ENCODE peak calls at places on chromosomes 1 and 21, in ten cellular contexts. One of them, this sample, is unnamed.

GRCh38 chr21:39051561-39051949 is 131.7 kb downstream of the PSMG1 start:
- DNase-seq in ecto neural progenitor cell: no peak
- DNase-seq in H54: no peak
- DNase-seq in adrenal gland: no peak
- DNase-seq in brain microvascular endothelial cell: peak
- DNase-seq in dermis blood vessel endothelial cell: no peak
- DNase-seq in activated CD4-positive, alpha-beta memory T cell treated with anti-CD3 and anti-CD28 coated beads, Interleukin-2, amount 10 ng/mL, durations not matched to agents 7 days and 5 days: no peak
- DNase-seq in type B pancreatic cell: peak
- DNase-seq in stimulated activated CD4-positive, alpha-beta T cell treated with anti-CD3 and anti-CD28 coated beads, Interleukin-1b, Interleukin-23, amount 100 ng/mL, for 4 hours: no peak
- DNase-seq in hippocampal formation: no peak
- DNase-seq in this sample: no peak

GRCh38 chr1:63984257-63984626 is 210.4 kb downstream of the ROR1 start:
- DNase-seq in H54: no peak
- DNase-seq in activated CD4-positive, alpha-beta memory T cell treated with anti-CD3 and anti-CD28 coated beads, Interleukin-2, amount 10 ng/mL, durations not matched to agents 7 days and 5 days: no peak
- DNase-seq in hippocampal formation: no peak
- DNase-seq in stimulated activated CD4-positive, alpha-beta T cell treated with anti-CD3 and anti-CD28 coated beads, Interleukin-1b, Interleukin-23, amount 100 ng/mL, for 4 hours: no peak
- DNase-seq in brain microvascular endothelial cell: peak
- DNase-seq in dermis blood vessel endothelial cell: no peak
- DNase-seq in ecto neural progenitor cell: no peak
- DNase-seq in adrenal gland: no peak
- DNase-seq in type B pancreatic cell: no peak
- DNase-seq in this sample: no peak

GRCh38 chr1:2288816-2289536 is 60.9 kb downstream of the SKI start:
- DNase-seq in dermis blood vessel endothelial cell: no peak
- DNase-seq in H54: no peak
- DNase-seq in brain microvascular endothelial cell: no peak
- DNase-seq in adrenal gland: no peak
- DNase-seq in stimulated activated CD4-positive, alpha-beta T cell treated with anti-CD3 and anti-CD28 coated beads, Interleukin-1b, Interleukin-23, amount 100 ng/mL, for 4 hours: no peak
- DNase-seq in hippocampal formation: no peak
- DNase-seq in ecto neural progenitor cell: no peak
- DNase-seq in type B pancreatic cell: no peak
- DNase-seq in activated CD4-positive, alpha-beta memory T cell treated with anti-CD3 and anti-CD28 coated beads, Interleukin-2, amount 10 ng/mL, durations not matched to agents 7 days and 5 days: no peak
- DNase-seq in this sample: no peak

GRCh38 chr21:29025328-29025713 is 853 bp downstream of the USP16 start:
- DNase-seq in hippocampal formation: no peak
- DNase-seq in ecto neural progenitor cell: no peak
- DNase-seq in H54: no peak
- DNase-seq in adrenal gland: no peak
- DNase-seq in stimulated activated CD4-positive, alpha-beta T cell treated with anti-CD3 and anti-CD28 coated beads, Interleukin-1b, Interleukin-23, amount 100 ng/mL, for 4 hours: no peak
- DNase-seq in activated CD4-positive, alpha-beta memory T cell treated with anti-CD3 and anti-CD28 coated beads, Interleukin-2, amount 10 ng/mL, durations not matched to agents 7 days and 5 days: no peak
- DNase-seq in brain microvascular endothelial cell: peak
- DNase-seq in dermis blood vessel endothelial cell: peak
- DNase-seq in type B pancreatic cell: no peak
- DNase-seq in this sample: no peak

GRCh38 chr1:89436856-89437255 is 73.0 kb downstream of the GBP6 start:
- DNase-seq in hippocampal formation: no peak
- DNase-seq in activated CD4-positive, alpha-beta memory T cell treated with anti-CD3 and anti-CD28 coated beads, Interleukin-2, amount 10 ng/mL, durations not matched to agents 7 days and 5 days: no peak
- DNase-seq in type B pancreatic cell: no peak
- DNase-seq in ecto neural progenitor cell: no peak
- DNase-seq in H54: no peak
- DNase-seq in stimulated activated CD4-positive, alpha-beta T cell treated with anti-CD3 and anti-CD28 coated beads, Interleukin-1b, Interleukin-23, amount 100 ng/mL, for 4 hours: no peak
- DNase-seq in brain microvascular endothelial cell: no peak
- DNase-seq in dermis blood vessel endothelial cell: no peak
- DNase-seq in adrenal gland: no peak
- DNase-seq in this sample: no peak

GRCh38 chr1:18290740-18291412 is 183.3 kb downstream of the IGSF21 start:
- DNase-seq in dermis blood vessel endothelial cell: no peak
- DNase-seq in adrenal gland: no peak
- DNase-seq in stimulated activated CD4-positive, alpha-beta T cell treated with anti-CD3 and anti-CD28 coated beads, Interleukin-1b, Interleukin-23, amount 100 ng/mL, for 4 hours: no peak
- DNase-seq in brain microvascular endothelial cell: no peak
- DNase-seq in type B pancreatic cell: no peak
- DNase-seq in H54: no peak
- DNase-seq in ecto neural progenitor cell: no peak
- DNase-seq in hippocampal formation: no peak
- DNase-seq in activated CD4-positive, alpha-beta memory T cell treated with anti-CD3 and anti-CD28 coated beads, Interleukin-2, amount 10 ng/mL, durations not matched to agents 7 days and 5 days: no peak
- DNase-seq in this sample: no peak

GRCh38 chr1:186272486-186272885 is 102.6 kb downstream of the TPR start:
- DNase-seq in H54: no peak
- DNase-seq in dermis blood vessel endothelial cell: peak
- DNase-seq in ecto neural progenitor cell: no peak
- DNase-seq in stimulated activated CD4-positive, alpha-beta T cell treated with anti-CD3 and anti-CD28 coated beads, Interleukin-1b, Interleukin-23, amount 100 ng/mL, for 4 hours: no peak
- DNase-seq in adrenal gland: no peak
- DNase-seq in activated CD4-positive, alpha-beta memory T cell treated with anti-CD3 and anti-CD28 coated beads, Interleukin-2, amount 10 ng/mL, durations not matched to agents 7 days and 5 days: no peak
- DNase-seq in type B pancreatic cell: no peak
- DNase-seq in brain microvascular endothelial cell: no peak
- DNase-seq in hippocampal formation: no peak
- DNase-seq in this sample: no peak

GRCh38 chr1:211587123-211587522 is 8.2 kb upstream of the SLC30A1 start:
- DNase-seq in stimulated activated CD4-positive, alpha-beta T cell treated with anti-CD3 and anti-CD28 coated beads, Interleukin-1b, Interleukin-23, amount 100 ng/mL, for 4 hours: no peak
- DNase-seq in hippocampal formation: no peak
- DNase-seq in dermis blood vessel endothelial cell: no peak
- DNase-seq in type B pancreatic cell: no peak
- DNase-seq in H54: no peak
- DNase-seq in activated CD4-positive, alpha-beta memory T cell treated with anti-CD3 and anti-CD28 coated beads, Interleukin-2, amount 10 ng/mL, durations not matched to agents 7 days and 5 days: no peak
- DNase-seq in adrenal gland: no peak
- DNase-seq in brain microvascular endothelial cell: no peak
- DNase-seq in ecto neural progenitor cell: no peak
- DNase-seq in this sample: no peak

GRCh38 chr1:43620956-43621355 is 29.0 kb upstream of the KDM4A start:
- DNase-seq in hippocampal formation: no peak
- DNase-seq in activated CD4-positive, alpha-beta memory T cell treated with anti-CD3 and anti-CD28 coated beads, Interleukin-2, amount 10 ng/mL, durations not matched to agents 7 days and 5 days: no peak
- DNase-seq in stimulated activated CD4-positive, alpha-beta T cell treated with anti-CD3 and anti-CD28 coated beads, Interleukin-1b, Interleukin-23, amount 100 ng/mL, for 4 hours: no peak
- DNase-seq in dermis blood vessel endothelial cell: no peak
- DNase-seq in adrenal gland: no peak
- DNase-seq in type B pancreatic cell: no peak
- DNase-seq in ecto neural progenitor cell: no peak
- DNase-seq in H54: no peak
- DNase-seq in brain microvascular endothelial cell: no peak
- DNase-seq in this sample: no peak

GRCh38 chr1:169371400-169371799 is 3.4 kb downstream of the BLZF1 start:
- DNase-seq in ecto neural progenitor cell: no peak
- DNase-seq in adrenal gland: no peak
- DNase-seq in dermis blood vessel endothelial cell: no peak
- DNase-seq in type B pancreatic cell: no peak
- DNase-seq in brain microvascular endothelial cell: no peak
- DNase-seq in stimulated activated CD4-positive, alpha-beta T cell treated with anti-CD3 and anti-CD28 coated beads, Interleukin-1b, Interleukin-23, amount 100 ng/mL, for 4 hours: no peak
- DNase-seq in H54: no peak
- DNase-seq in activated CD4-positive, alpha-beta memory T cell treated with anti-CD3 and anti-CD28 coated beads, Interleukin-2, amount 10 ng/mL, durations not matched to agents 7 days and 5 days: no peak
- DNase-seq in hippocampal formation: no peak
- DNase-seq in this sample: no peak

GRCh38 chr1:78092686-78093085 is 46.9 kb downstream of the GIPC2 start:
- DNase-seq in H54: peak
- DNase-seq in ecto neural progenitor cell: no peak
- DNase-seq in brain microvascular endothelial cell: no peak
- DNase-seq in activated CD4-positive, alpha-beta memory T cell treated with anti-CD3 and anti-CD28 coated beads, Interleukin-2, amount 10 ng/mL, durations not matched to agents 7 days and 5 days: no peak
- DNase-seq in stimulated activated CD4-positive, alpha-beta T cell treated with anti-CD3 and anti-CD28 coated beads, Interleukin-1b, Interleukin-23, amount 100 ng/mL, for 4 hours: no peak
- DNase-seq in adrenal gland: no peak
- DNase-seq in dermis blood vessel endothelial cell: no peak
- DNase-seq in type B pancreatic cell: no peak
- DNase-seq in hippocampal formation: no peak
- DNase-seq in this sample: no peak

GRCh38 chr1:108896160-108897150 is 19.7 kb downstream of the GPSM2 start:
- DNase-seq in stimulated activated CD4-positive, alpha-beta T cell treated with anti-CD3 and anti-CD28 coated beads, Interleukin-1b, Interleukin-23, amount 100 ng/mL, for 4 hours: no peak
- DNase-seq in brain microvascular endothelial cell: no peak
- DNase-seq in dermis blood vessel endothelial cell: no peak
- DNase-seq in hippocampal formation: no peak
- DNase-seq in H54: no peak
- DNase-seq in adrenal gland: peak
- DNase-seq in type B pancreatic cell: no peak
- DNase-seq in activated CD4-positive, alpha-beta memory T cell treated with anti-CD3 and anti-CD28 coated beads, Interleukin-2, amount 10 ng/mL, durations not matched to agents 7 days and 5 days: no peak
- DNase-seq in ecto neural progenitor cell: no peak
- DNase-seq in this sample: no peak

GRCh38 chr1:160022330-160023310 is 9.2 kb downstream of the PIGM start:
- DNase-seq in hippocampal formation: no peak
- DNase-seq in activated CD4-positive, alpha-beta memory T cell treated with anti-CD3 and anti-CD28 coated beads, Interleukin-2, amount 10 ng/mL, durations not matched to agents 7 days and 5 days: no peak
- DNase-seq in stimulated activated CD4-positive, alpha-beta T cell treated with anti-CD3 and anti-CD28 coated beads, Interleukin-1b, Interleukin-23, amount 100 ng/mL, for 4 hours: no peak
- DNase-seq in H54: no peak
- DNase-seq in dermis blood vessel endothelial cell: no peak
- DNase-seq in adrenal gland: no peak
- DNase-seq in ecto neural progenitor cell: no peak
- DNase-seq in type B pancreatic cell: no peak
- DNase-seq in brain microvascular endothelial cell: no peak
- DNase-seq in this sample: no peak

GRCh38 chr1:207911983-207912760 is 1.2 kb upstream of the CD34 start:
- DNase-seq in ecto neural progenitor cell: no peak
- DNase-seq in H54: no peak
- DNase-seq in dermis blood vessel endothelial cell: no peak
- DNase-seq in brain microvascular endothelial cell: no peak
- DNase-seq in adrenal gland: no peak
- DNase-seq in activated CD4-positive, alpha-beta memory T cell treated with anti-CD3 and anti-CD28 coated beads, Interleukin-2, amount 10 ng/mL, durations not matched to agents 7 days and 5 days: no peak
- DNase-seq in type B pancreatic cell: no peak
- DNase-seq in hippocampal formation: no peak
- DNase-seq in stimulated activated CD4-positive, alpha-beta T cell treated with anti-CD3 and anti-CD28 coated beads, Interleukin-1b, Interleukin-23, amount 100 ng/mL, for 4 hours: no peak
- DNase-seq in this sample: no peak

GRCh38 chr21:28615276-28615675 is 377.4 kb downstream of the LTN1 start:
- DNase-seq in brain microvascular endothelial cell: peak
- DNase-seq in ecto neural progenitor cell: no peak
- DNase-seq in adrenal gland: no peak
- DNase-seq in activated CD4-positive, alpha-beta memory T cell treated with anti-CD3 and anti-CD28 coated beads, Interleukin-2, amount 10 ng/mL, durations not matched to agents 7 days and 5 days: no peak
- DNase-seq in type B pancreatic cell: no peak
- DNase-seq in hippocampal formation: no peak
- DNase-seq in stimulated activated CD4-positive, alpha-beta T cell treated with anti-CD3 and anti-CD28 coated beads, Interleukin-1b, Interleukin-23, amount 100 ng/mL, for 4 hours: no peak
- DNase-seq in H54: no peak
- DNase-seq in dermis blood vessel endothelial cell: no peak
- DNase-seq in this sample: no peak

GRCh38 chr1:25705699-25706098 is 89.1 kb downstream of the MAN1C1 start:
- DNase-seq in H54: no peak
- DNase-seq in hippocampal formation: no peak
- DNase-seq in ecto neural progenitor cell: no peak
- DNase-seq in activated CD4-positive, alpha-beta memory T cell treated with anti-CD3 and anti-CD28 coated beads, Interleukin-2, amount 10 ng/mL, durations not matched to agents 7 days and 5 days: no peak
- DNase-seq in type B pancreatic cell: no peak
- DNase-seq in brain microvascular endothelial cell: no peak
- DNase-seq in stimulated activated CD4-positive, alpha-beta T cell treated with anti-CD3 and anti-CD28 coated beads, Interleukin-1b, Interleukin-23, amount 100 ng/mL, for 4 hours: no peak
- DNase-seq in dermis blood vessel endothelial cell: no peak
- DNase-seq in adrenal gland: no peak
- DNase-seq in this sample: no peak

GRCh38 chr1:205950826-205951549 is 7.7 kb upstream of the SLC26A9 start:
- DNase-seq in type B pancreatic cell: no peak
- DNase-seq in H54: peak
- DNase-seq in brain microvascular endothelial cell: peak
- DNase-seq in stimulated activated CD4-positive, alpha-beta T cell treated with anti-CD3 and anti-CD28 coated beads, Interleukin-1b, Interleukin-23, amount 100 ng/mL, for 4 hours: no peak
- DNase-seq in hippocampal formation: no peak
- DNase-seq in ecto neural progenitor cell: no peak
- DNase-seq in activated CD4-positive, alpha-beta memory T cell treated with anti-CD3 and anti-CD28 coated beads, Interleukin-2, amount 10 ng/mL, durations not matched to agents 7 days and 5 days: no peak
- DNase-seq in adrenal gland: no peak
- DNase-seq in dermis blood vessel endothelial cell: no peak
- DNase-seq in this sample: no peak

GRCh38 chr1:225572422-225572821 is 80.5 kb downstream of the ENAH start:
- DNase-seq in stimulated activated CD4-positive, alpha-beta T cell treated with anti-CD3 and anti-CD28 coated beads, Interleukin-1b, Interleukin-23, amount 100 ng/mL, for 4 hours: no peak
- DNase-seq in hippocampal formation: no peak
- DNase-seq in adrenal gland: no peak
- DNase-seq in H54: no peak
- DNase-seq in type B pancreatic cell: no peak
- DNase-seq in ecto neural progenitor cell: no peak
- DNase-seq in activated CD4-positive, alpha-beta memory T cell treated with anti-CD3 and anti-CD28 coated beads, Interleukin-2, amount 10 ng/mL, durations not matched to agents 7 days and 5 days: no peak
- DNase-seq in dermis blood vessel endothelial cell: no peak
- DNase-seq in brain microvascular endothelial cell: peak
- DNase-seq in this sample: no peak

GRCh38 chr1:156114919-156115513 is 505 bp downstream of the LMNA start:
- DNase-seq in stimulated activated CD4-positive, alpha-beta T cell treated with anti-CD3 and anti-CD28 coated beads, Interleukin-1b, Interleukin-23, amount 100 ng/mL, for 4 hours: no peak
- DNase-seq in brain microvascular endothelial cell: no peak
- DNase-seq in adrenal gland: peak
- DNase-seq in dermis blood vessel endothelial cell: peak
- DNase-seq in ecto neural progenitor cell: no peak
- DNase-seq in type B pancreatic cell: no peak
- DNase-seq in H54: no peak
- DNase-seq in activated CD4-positive, alpha-beta memory T cell treated with anti-CD3 and anti-CD28 coated beads, Interleukin-2, amount 10 ng/mL, durations not matched to agents 7 days and 5 days: no peak
- DNase-seq in hippocampal formation: peak
- DNase-seq in this sample: no peak

GRCh38 chr1:5575396-5576110 is 416.7 kb downstream of the NPHP4 start:
- DNase-seq in activated CD4-positive, alpha-beta memory T cell treated with anti-CD3 and anti-CD28 coated beads, Interleukin-2, amount 10 ng/mL, durations not matched to agents 7 days and 5 days: no peak
- DNase-seq in stimulated activated CD4-positive, alpha-beta T cell treated with anti-CD3 and anti-CD28 coated beads, Interleukin-1b, Interleukin-23, amount 100 ng/mL, for 4 hours: no peak
- DNase-seq in dermis blood vessel endothelial cell: no peak
- DNase-seq in ecto neural progenitor cell: peak
- DNase-seq in hippocampal formation: no peak
- DNase-seq in adrenal gland: no peak
- DNase-seq in type B pancreatic cell: peak
- DNase-seq in H54: no peak
- DNase-seq in brain microvascular endothelial cell: no peak
- DNase-seq in this sample: no peak

GRCh38 chr1:110176299-110176956 is 26.1 kb downstream of the SLC6A17 start:
- DNase-seq in H54: no peak
- DNase-seq in activated CD4-positive, alpha-beta memory T cell treated with anti-CD3 and anti-CD28 coated beads, Interleukin-2, amount 10 ng/mL, durations not matched to agents 7 days and 5 days: no peak
- DNase-seq in brain microvascular endothelial cell: no peak
- DNase-seq in stimulated activated CD4-positive, alpha-beta T cell treated with anti-CD3 and anti-CD28 coated beads, Interleukin-1b, Interleukin-23, amount 100 ng/mL, for 4 hours: no peak
- DNase-seq in adrenal gland: peak
- DNase-seq in dermis blood vessel endothelial cell: peak
- DNase-seq in type B pancreatic cell: no peak
- DNase-seq in ecto neural progenitor cell: no peak
- DNase-seq in hippocampal formation: no peak
- DNase-seq in this sample: no peak

GRCh38 chr1:39898648-39899603 is 2.8 kb downstream of the MYCL start:
- DNase-seq in dermis blood vessel endothelial cell: peak
- DNase-seq in hippocampal formation: peak
- DNase-seq in stimulated activated CD4-positive, alpha-beta T cell treated with anti-CD3 and anti-CD28 coated beads, Interleukin-1b, Interleukin-23, amount 100 ng/mL, for 4 hours: no peak
- DNase-seq in H54: peak
- DNase-seq in ecto neural progenitor cell: peak
- DNase-seq in activated CD4-positive, alpha-beta memory T cell treated with anti-CD3 and anti-CD28 coated beads, Interleukin-2, amount 10 ng/mL, durations not matched to agents 7 days and 5 days: no peak
- DNase-seq in type B pancreatic cell: no peak
- DNase-seq in adrenal gland: no peak
- DNase-seq in brain microvascular endothelial cell: peak
- DNase-seq in this sample: no peak

GRCh38 chr1:94636625-94637024 is 95.1 kb upstream of the F3 start:
- DNase-seq in brain microvascular endothelial cell: no peak
- DNase-seq in dermis blood vessel endothelial cell: no peak
- DNase-seq in activated CD4-positive, alpha-beta memory T cell treated with anti-CD3 and anti-CD28 coated beads, Interleukin-2, amount 10 ng/mL, durations not matched to agents 7 days and 5 days: no peak
- DNase-seq in hippocampal formation: no peak
- DNase-seq in H54: no peak
- DNase-seq in stimulated activated CD4-positive, alpha-beta T cell treated with anti-CD3 and anti-CD28 coated beads, Interleukin-1b, Interleukin-23, amount 100 ng/mL, for 4 hours: no peak
- DNase-seq in ecto neural progenitor cell: no peak
- DNase-seq in adrenal gland: no peak
- DNase-seq in type B pancreatic cell: no peak
- DNase-seq in this sample: no peak

GRCh38 chr21:37742115-37742514 is 174.1 kb downstream of the KCNJ6 start:
- DNase-seq in hippocampal formation: no peak
- DNase-seq in stimulated activated CD4-positive, alpha-beta T cell treated with anti-CD3 and anti-CD28 coated beads, Interleukin-1b, Interleukin-23, amount 100 ng/mL, for 4 hours: no peak
- DNase-seq in activated CD4-positive, alpha-beta memory T cell treated with anti-CD3 and anti-CD28 coated beads, Interleukin-2, amount 10 ng/mL, durations not matched to agents 7 days and 5 days: no peak
- DNase-seq in type B pancreatic cell: no peak
- DNase-seq in ecto neural progenitor cell: no peak
- DNase-seq in dermis blood vessel endothelial cell: no peak
- DNase-seq in brain microvascular endothelial cell: no peak
- DNase-seq in adrenal gland: no peak
- DNase-seq in H54: no peak
- DNase-seq in this sample: no peak

GRCh38 chr21:45443595-45444181 is 38.7 kb downstream of the COL18A1 start:
- DNase-seq in hippocampal formation: peak
- DNase-seq in type B pancreatic cell: no peak
- DNase-seq in H54: no peak
- DNase-seq in dermis blood vessel endothelial cell: no peak
- DNase-seq in adrenal gland: no peak
- DNase-seq in ecto neural progenitor cell: no peak
- DNase-seq in stimulated activated CD4-positive, alpha-beta T cell treated with anti-CD3 and anti-CD28 coated beads, Interleukin-1b, Interleukin-23, amount 100 ng/mL, for 4 hours: no peak
- DNase-seq in brain microvascular endothelial cell: no peak
- DNase-seq in activated CD4-positive, alpha-beta memory T cell treated with anti-CD3 and anti-CD28 coated beads, Interleukin-2, amount 10 ng/mL, durations not matched to agents 7 days and 5 days: no peak
- DNase-seq in this sample: no peak

GRCh38 chr21:39125752-39126485 is 57.3 kb downstream of the PSMG1 start:
- DNase-seq in activated CD4-positive, alpha-beta memory T cell treated with anti-CD3 and anti-CD28 coated beads, Interleukin-2, amount 10 ng/mL, durations not matched to agents 7 days and 5 days: no peak
- DNase-seq in adrenal gland: peak
- DNase-seq in brain microvascular endothelial cell: peak
- DNase-seq in ecto neural progenitor cell: peak
- DNase-seq in H54: peak
- DNase-seq in hippocampal formation: peak
- DNase-seq in type B pancreatic cell: no peak
- DNase-seq in stimulated activated CD4-positive, alpha-beta T cell treated with anti-CD3 and anti-CD28 coated beads, Interleukin-1b, Interleukin-23, amount 100 ng/mL, for 4 hours: no peak
- DNase-seq in dermis blood vessel endothelial cell: peak
- DNase-seq in this sample: peak

GRCh38 chr1:43982798-43983197 is 3.8 kb downstream of the B4GALT2 start:
- DNase-seq in adrenal gland: no peak
- DNase-seq in ecto neural progenitor cell: no peak
- DNase-seq in stimulated activated CD4-positive, alpha-beta T cell treated with anti-CD3 and anti-CD28 coated beads, Interleukin-1b, Interleukin-23, amount 100 ng/mL, for 4 hours: no peak
- DNase-seq in hippocampal formation: no peak
- DNase-seq in brain microvascular endothelial cell: no peak
- DNase-seq in activated CD4-positive, alpha-beta memory T cell treated with anti-CD3 and anti-CD28 coated beads, Interleukin-2, amount 10 ng/mL, durations not matched to agents 7 days and 5 days: no peak
- DNase-seq in H54: no peak
- DNase-seq in dermis blood vessel endothelial cell: no peak
- DNase-seq in type B pancreatic cell: no peak
- DNase-seq in this sample: no peak

GRCh38 chr1:79859212-79859948 is 852.9 kb upstream of the ADGRL4 start:
- DNase-seq in ecto neural progenitor cell: no peak
- DNase-seq in activated CD4-positive, alpha-beta memory T cell treated with anti-CD3 and anti-CD28 coated beads, Interleukin-2, amount 10 ng/mL, durations not matched to agents 7 days and 5 days: no peak
- DNase-seq in dermis blood vessel endothelial cell: peak
- DNase-seq in hippocampal formation: no peak
- DNase-seq in type B pancreatic cell: no peak
- DNase-seq in adrenal gland: no peak
- DNase-seq in stimulated activated CD4-positive, alpha-beta T cell treated with anti-CD3 and anti-CD28 coated beads, Interleukin-1b, Interleukin-23, amount 100 ng/mL, for 4 hours: no peak
- DNase-seq in brain microvascular endothelial cell: peak
- DNase-seq in H54: peak
- DNase-seq in this sample: no peak